ENCODE peak calls at places on chromosome 16, in five cellular contexts. K, W, B, R and H are unnamed samples.

GRCh38 chr16:51982715-51983680 is 563.9 kb downstream of the TOX3 start:
- DNase-seq in K (no peak), W (peak; percentile 38), B (peak; percentile 42), R (peak; percentile 84), H (no peak)

GRCh38 chr16:19645557-19645981 is 72.5 kb downstream of the KNOP1 start:
- DNase-seq in K (no peak), W (no peak), B (no peak), R (no peak), H (no peak)

GRCh38 chr16:592518-593306 is 2.8 kb downstream of the RAB40C start:
- DNase-seq in K (peak; percentile 55), W (peak; percentile 87), B (no peak), R (no peak), H (no peak)

GRCh38 chr16:48370234-48370633 is 15.0 kb downstream of the SIAH1 start:
- DNase-seq in K (no peak), W (no peak), B (no peak), R (no peak), H (no peak)

GRCh38 chr16:9821970-9822369 is 360.3 kb downstream of the GRIN2A start:
- DNase-seq in K (no peak), W (no peak), B (no peak), R (peak; percentile 20), H (no peak)

GRCh38 chr16:54136276-54136625 is 150.3 kb downstream of the IRX3 start:
- DNase-seq in K (no peak), W (peak; percentile 13), B (no peak), R (no peak), H (no peak)

GRCh38 chr16:23469814-23470213 is 16.8 kb upstream of the COG7 start:
- DNase-seq in K (peak; percentile 47), W (peak; percentile 82), B (no peak), R (no peak), H (no peak)

GRCh38 chr16:1922357-1922756 is 4.1 kb upstream of the HS3ST6 start:
- DNase-seq in K (no peak), W (no peak), B (no peak), R (no peak), H (no peak)

GRCh38 chr16:24851700-24852099 is 5.9 kb downstream of the SLC5A11 start:
- DNase-seq in K (no peak), W (no peak), B (no peak), R (no peak), H (no peak)

GRCh38 chr16:81522141-81522701 is 77.6 kb downstream of the CMIP start:
- DNase-seq in K (no peak), W (peak; percentile 70), B (peak; percentile 78), R (no peak), H (no peak)

GRCh38 chr16:11306997-11307638 is 26.0 kb upstream of the PRM1 start:
- DNase-seq in K (no peak), W (no peak), B (no peak), R (no peak), H (no peak)

GRCh38 chr16:49608095-49608494 is 234.5 kb downstream of the C16orf78 start:
- DNase-seq in K (no peak), W (no peak), B (peak; percentile 45), R (peak; percentile 35), H (no peak)

GRCh38 chr16:57627184-57627871 is 1.1 kb upstream of the ADGRG1 start:
- DNase-seq in K (no peak), W (no peak), B (peak; percentile 69), R (peak; percentile 75), H (no peak)

GRCh38 chr16:87850009-87851006 is 19.0 kb downstream of the SLC7A5 start:
- DNase-seq in K (no peak), W (no peak), B (peak; percentile 86), R (peak; percentile 80), H (peak; percentile 87)

GRCh38 chr16:23207485-23207884 is 24.9 kb downstream of the SCNN1G start:
- DNase-seq in K (no peak), W (no peak), B (no peak), R (peak; percentile 13), H (no peak)

GRCh38 chr16:2782583-2783351 is 4.6 kb downstream of the PRSS33 start:
- DNase-seq in K (no peak), W (no peak), B (peak; percentile 41), R (no peak), H (no peak)

GRCh38 chr16:10972956-10973464 is 28.6 kb downstream of the CLEC16A start:
- DNase-seq in K (no peak), W (no peak), B (no peak), R (no peak), H (no peak)

GRCh38 chr16:19338335-19338734 is 52.8 kb downstream of the CLEC19A start:
- DNase-seq in K (no peak), W (peak; percentile 30), B (no peak), R (no peak), H (no peak)

GRCh38 chr16:47664653-47665325 is 203.7 kb downstream of the PHKB start:
- DNase-seq in K (no peak), W (no peak), B (no peak), R (no peak), H (no peak)

GRCh38 chr16:87329436-87330256 is 12.5 kb upstream of the C16orf95 start:
- DNase-seq in K (no peak), W (no peak), B (no peak), R (no peak), H (no peak)

GRCh38 chr16:11356573-11357331 is 11.5 kb downstream of the RMI2 start:
- DNase-seq in K (no peak), W (no peak), B (peak; percentile 76), R (peak; percentile 84), H (peak; percentile 43)

GRCh38 chr16:17358350-17358749 is 112.4 kb downstream of the XYLT1 start:
- DNase-seq in K (no peak), W (no peak), B (no peak), R (no peak), H (no peak)

GRCh38 chr16:9816644-9817043 is 365.6 kb downstream of the GRIN2A start:
- DNase-seq in K (no peak), W (no peak), B (no peak), R (no peak), H (no peak)

GRCh38 chr16:456891-457483 is 31.5 kb downstream of the RAB11FIP3 start:
- DNase-seq in K (no peak), W (no peak), B (no peak), R (no peak), H (no peak)

GRCh38 chr16:49278944-49279725 is 2.5 kb downstream of the CBLN1 start:
- DNase-seq in K (no peak), W (no peak), B (peak; percentile 54), R (peak; percentile 42), H (no peak)

GRCh38 chr16:265002-265529 is 10.7 kb downstream of the RGS11 start:
- DNase-seq in K (no peak), W (no peak), B (no peak), R (no peak), H (no peak)

GRCh38 chr16:58337090-58337444 is 42.2 kb upstream of the PRSS54 start:
- DNase-seq in K (no peak), W (no peak), B (peak; percentile 31), R (peak; percentile 4), H (no peak)

GRCh38 chr16:87556941-87557459 is 45.3 kb upstream of the JPH3 start:
- DNase-seq in K (no peak), W (no peak), B (no peak), R (no peak), H (no peak)

GRCh38 chr16:75097941-75098897 is 18.4 kb downstream of the LDHD start:
- DNase-seq in K (no peak), W (no peak), B (no peak), R (no peak), H (no peak)

GRCh38 chr16:89114159-89114981 is 20.7 kb downstream of the ACSF3 start:
- DNase-seq in K (no peak), W (peak; percentile 16), B (peak; percentile 52), R (peak; percentile 76), H (no peak)

GRCh38 chr16:72989203-72989991 is 58.5 kb downstream of the ZFHX3 start:
- DNase-seq in K (peak; percentile 65), W (peak; percentile 92), B (no peak), R (no peak), H (no peak)

GRCh38 chr16:89418352-89418751 is 72.0 kb downstream of the ANKRD11 start:
- DNase-seq in K (no peak), W (no peak), B (no peak), R (no peak), H (no peak)

GRCh38 chr16:56871172-56871593 is 6.2 kb downstream of the SLC12A3 start:
- DNase-seq in K (no peak), W (peak; percentile 41), B (no peak), R (no peak), H (no peak)

GRCh38 chr16:73049051-73049910 is 1.4 kb upstream of the ZFHX3 start:
- DNase-seq in K (no peak), W (no peak), B (no peak), R (no peak), H (no peak)

GRCh38 chr16:87278191-87279093 is 38.8 kb downstream of the C16orf95 start:
- DNase-seq in K (peak; percentile 56), W (peak; percentile 84), B (peak; percentile 94), R (peak; percentile 89), H (peak; percentile 87)

GRCh38 chr16:21982108-21982507 is 18.8 kb downstream of the PDZD9 start:
- DNase-seq in K (no peak), W (no peak), B (no peak), R (no peak), H (no peak)
- TF ChIP-seq CTCF in K (no peak), W (no peak), B (no peak), R (no peak), H (no peak)

GRCh38 chr16:78505544-78506371 is 406.3 kb downstream of the WWOX start:
- DNase-seq in K (peak; percentile 51), W (no peak), B (peak; percentile 53), R (no peak), H (peak; percentile 41)
- TF ChIP-seq CTCF in K (no peak), W (no peak), B (peak; percentile 42), R (peak; percentile 5), H (no peak)

GRCh38 chr16:59369523-59369922 is 635.4 kb upstream of the GOT2 start:
- DNase-seq in K (no peak), W (no peak), B (no peak), R (peak; percentile 10), H (no peak)
- TF ChIP-seq CTCF in K (no peak), W (no peak), B (no peak), R (no peak), H (no peak)

GRCh38 chr16:85396879-85397871 is 215.9 kb upstream of the GSE1 start:
- DNase-seq in K (no peak), W (peak; percentile 67), B (peak; percentile 52), R (no peak), H (peak; percentile 18)
- TF ChIP-seq CTCF in K (no peak), W (peak; percentile 27), B (no peak), R (no peak), H (no peak)

DNA sequence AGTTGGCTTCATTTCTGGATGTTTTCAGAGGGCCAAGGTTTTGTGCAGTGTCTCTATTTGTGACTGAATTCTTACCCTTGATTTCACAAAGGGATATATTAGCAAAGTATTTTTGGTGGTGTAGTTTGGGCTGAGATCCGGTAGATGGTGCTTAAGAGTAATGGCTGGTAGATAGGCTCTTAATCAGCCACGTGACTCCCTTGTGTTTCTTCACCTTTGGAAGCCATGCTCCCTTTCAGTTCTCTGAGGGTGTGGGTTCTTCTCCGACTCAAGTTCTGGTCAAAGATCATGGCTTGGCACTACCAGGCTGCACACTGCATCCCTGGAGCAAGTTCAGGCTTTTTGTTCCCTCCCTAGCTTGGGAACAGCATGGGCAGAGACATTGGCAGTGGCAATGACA is 887.3 kb downstream of the CDH8 start:
- DNase-seq in K (no peak), W (peak; percentile 0), B (no peak), R (no peak), H (no peak)
- TF ChIP-seq CTCF in K (no peak), W (no peak), B (peak; percentile 58), R (peak; percentile 27), H (no peak)

GRCh38 chr16:27515874-27516353 is 33.8 kb downstream of the GTF3C1 start:
- DNase-seq in K (no peak), W (peak; percentile 29), B (peak; percentile 74), R (peak; percentile 51), H (no peak)
- TF ChIP-seq CTCF in K (no peak), W (peak; percentile 37), B (peak; percentile 77), R (peak; percentile 62), H (peak; percentile 77)